ENCODE peak calls at places on chromosomes 4 and X, in four cellular contexts. J is neuronal stem cell, G is H9, S is H1. L is an unnamed sample.

GRCh38 chr4:148089624-148090023 is 352.6 kb downstream of the NR3C2 start:
- DNase-seq in J (no peak), G (no peak), S (no peak), L (no peak)

GRCh38 chr4:7594013-7594412 is 159.3 kb upstream of the PSAPL1 start:
- DNase-seq in J (no peak), G (no peak), S (peak), L (no peak)

GRCh38 chrX:9767375-9767774 is 1.7 kb upstream of the GPR143 start:
- DNase-seq in J (no peak), G (no peak), S (no peak), L (no peak)

GRCh38 chr4:132992686-132993085 is 156.4 kb upstream of the PCDH10 start:
- DNase-seq in J (no peak), G (no peak), S (no peak), L (no peak)

GRCh38 chrX:146056511-146057081 is 239.0 kb downstream of the SLITRK2 start:
- DNase-seq in J (peak), G (no peak), S (no peak), L (no peak)

GRCh38 chr4:153466637-153467153 is 535 bp downstream of the TMEM131L start:
- DNase-seq in J (no peak), G (no peak), S (no peak), L (no peak)

GRCh38 chr4:22667332-22667731 is 25.4 kb upstream of the GBA3 start:
- DNase-seq in J (no peak), G (no peak), S (no peak), L (no peak)

GRCh38 chr4:173013232-173013932 is 155.2 kb upstream of the GALNT7 start:
- DNase-seq in J (peak), G (peak), S (peak), L (peak)

GRCh38 chr4:94581766-94582165 is 130.0 kb downstream of the PDLIM5 start:
- DNase-seq in J (no peak), G (no peak), S (no peak), L (no peak)

GRCh38 chr4:53809816-53810215 is 218.5 kb upstream of the LNX1 start:
- DNase-seq in J (no peak), G (peak), S (no peak), L (no peak)

GRCh38 chrX:66815227-66815626 is 176.3 kb upstream of the EDA2R start:
- DNase-seq in J (no peak), G (no peak), S (no peak), L (no peak)

GRCh38 chr4:183124228-183124627 is 25.2 kb downstream of the WWC2 start:
- DNase-seq in J (no peak), G (no peak), S (no peak), L (no peak)

GRCh38 chrX:110212299-110212698 is 105.6 kb downstream of the AMMECR1 start:
- DNase-seq in J (no peak), G (no peak), S (no peak), L (peak)

GRCh38 chrX:52933976-52934703 is 24.2 kb downstream of the FAM156A start:
- DNase-seq in J (no peak), G (no peak), S (no peak), L (no peak)

GRCh38 chr4:87499415-87500106 is 29.6 kb downstream of the SPARCL1 start:
- DNase-seq in J (no peak), G (no peak), S (no peak), L (no peak)

GRCh38 chrX:70769659-70770232 is 138.8 kb downstream of the TEX11 start:
- DNase-seq in J (no peak), G (no peak), S (no peak), L (peak)

GRCh38 chr4:971670-972500 is 1.5 kb downstream of the DGKQ start:
- DNase-seq in J (no peak), G (no peak), S (no peak), L (no peak)

GRCh38 chrX:56764975-56765791 is 36.1 kb downstream of the NBDY start:
- DNase-seq in J (no peak), G (peak), S (peak), L (peak)

GRCh38 chrX:150533863-150534262 is 34.6 kb upstream of the MTM1 start:
- DNase-seq in J (no peak), G (no peak), S (no peak), L (no peak)

GRCh38 chrX:19776753-19777152 is 110.6 kb downstream of the SH3KBP1 start:
- DNase-seq in J (no peak), G (no peak), S (no peak), L (no peak)

GRCh38 chr4:39541987-39542632 is 14.9 kb upstream of the UGDH start:
- DNase-seq in J (no peak), G (no peak), S (no peak), L (no peak)

GRCh38 chrX:10007604-10008003 is 40.4 kb downstream of the CLDN34 start:
- DNase-seq in J (no peak), G (no peak), S (no peak), L (peak)

GRCh38 chrX:134999469-134999868 is 8.7 kb downstream of the SMIM10 start:
- DNase-seq in J (no peak), G (no peak), S (no peak), L (peak)

GRCh38 chr4:10639664-10640063 is 44.9 kb downstream of the CLNK start:
- DNase-seq in J (no peak), G (no peak), S (no peak), L (no peak)

GRCh38 chrX:2500681-2501151 is at the start of the genes DHRSX and ZBED1:
- DNase-seq in J (peak), G (no peak), S (peak), L (peak)

GRCh38 chr4:77579406-77580076 is 26.1 kb upstream of the CXCL13 start:
- DNase-seq in J (no peak), G (no peak), S (no peak), L (peak)

GRCh38 chrX:155923200-155923599 is 42.1 kb downstream of the VAMP7 start:
- DNase-seq in J (no peak), G (no peak), S (no peak), L (no peak)

GRCh38 chr4:51895816-51896408 is 53.0 kb downstream of the DCUN1D4 start:
- DNase-seq in J (peak), G (peak), S (peak), L (peak)

GRCh38 chr4:26083987-26084386 is 170.0 kb downstream of the SMIM20 start:
- DNase-seq in J (no peak), G (no peak), S (no peak), L (peak)

GRCh38 chr4:108249397-108249796 is 80.7 kb upstream of the LEF1 start:
- DNase-seq in J (no peak), G (no peak), S (no peak), L (no peak)

GRCh38 chr4:108256538-108256937 is 87.8 kb upstream of the LEF1 start:
- DNase-seq in J (no peak), G (no peak), S (no peak), L (no peak)

DNA sequence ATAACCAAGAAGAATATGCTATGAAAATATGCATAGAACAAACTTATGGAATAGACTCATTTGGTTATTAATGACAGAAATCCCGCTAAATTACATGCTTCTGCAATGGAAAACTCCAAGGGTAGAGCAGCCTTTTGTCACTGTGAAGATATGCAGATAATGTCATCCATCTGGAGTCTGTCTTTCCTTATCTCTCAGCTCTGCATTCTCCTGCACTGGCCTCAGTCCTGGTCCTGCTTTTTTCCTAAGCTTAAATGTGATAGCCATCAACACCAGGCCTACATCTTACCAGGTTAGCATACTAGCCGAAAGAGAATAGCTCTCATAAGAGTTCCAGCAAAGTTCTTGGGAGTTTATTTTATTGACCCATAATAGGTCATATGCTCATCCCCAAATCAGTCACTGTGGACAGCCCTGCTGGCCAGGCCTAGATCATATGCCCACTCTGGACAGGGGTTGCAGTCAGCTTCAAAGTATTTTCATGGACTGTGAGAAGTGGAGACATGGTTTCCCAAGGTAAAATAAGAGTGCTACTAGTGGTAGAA is 86.5 kb upstream of the LEF1 start:
- DNase-seq in J (no peak), G (no peak), S (no peak), L (no peak)
- H2BK12ac ChIP-seq in J (no peak), G (no peak), S (no peak), L (no peak)

DNA sequence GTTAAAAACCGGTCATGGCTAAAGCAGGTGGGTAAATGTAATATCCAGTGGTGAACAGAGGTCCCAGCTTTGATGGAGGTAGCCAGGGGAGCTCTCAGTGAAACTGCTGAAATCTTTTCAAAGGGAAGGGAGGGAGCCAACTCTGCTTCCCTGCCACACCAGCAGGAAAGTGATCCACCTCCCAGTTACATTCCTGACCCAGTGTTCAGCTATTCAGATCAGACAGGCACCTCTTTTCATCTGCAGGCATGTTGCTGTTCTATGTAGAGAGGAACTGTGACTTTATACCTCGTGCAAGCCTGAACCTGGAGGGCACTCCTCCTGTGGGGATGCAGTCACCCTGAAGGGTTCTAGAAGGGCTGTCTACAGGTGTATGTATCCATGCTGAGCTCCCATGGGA is 37.6 kb downstream of the DCLK2 start:
- DNase-seq in J (no peak), G (no peak), S (no peak), L (no peak)
- H2BK15ac ChIP-seq in J (no peak), G (no peak), S (no peak), L (no peak)

GRCh38 chrX:123779908-123780396 is 47.1 kb upstream of the THOC2 start:
- DNase-seq in J (no peak), G (no peak), S (no peak), L (no peak)
- H2BK12ac ChIP-seq in J (no peak), G (no peak), S (no peak), L (no peak)

GRCh38 chr4:162475221-162475620 is 311.4 kb upstream of the FSTL5 start:
- DNase-seq in J (no peak), G (no peak), S (no peak), L (peak)
- H2BK15ac ChIP-seq in J (no peak), G (no peak), S (no peak), L (no peak)

GRCh38 chrX:69128573-69128972 is 36.7 kb downstream of the PJA1 start:
- DNase-seq in J (no peak), G (peak), S (peak), L (peak)
- H2BK12ac ChIP-seq in J (no peak), G (no peak), S (no peak), L (peak)

GRCh38 chr4:156889616-156890594 is 81.7 kb downstream of the PDGFC start:
- DNase-seq in J (no peak), G (no peak), S (no peak), L (peak)
- H2BK15ac ChIP-seq in J (no peak), G (no peak), S (no peak), L (no peak)

GRCh38 chr4:97216031-97216430 is 927.2 kb downstream of the STPG2 start:
- DNase-seq in J (no peak), G (no peak), S (no peak), L (no peak)

DNA sequence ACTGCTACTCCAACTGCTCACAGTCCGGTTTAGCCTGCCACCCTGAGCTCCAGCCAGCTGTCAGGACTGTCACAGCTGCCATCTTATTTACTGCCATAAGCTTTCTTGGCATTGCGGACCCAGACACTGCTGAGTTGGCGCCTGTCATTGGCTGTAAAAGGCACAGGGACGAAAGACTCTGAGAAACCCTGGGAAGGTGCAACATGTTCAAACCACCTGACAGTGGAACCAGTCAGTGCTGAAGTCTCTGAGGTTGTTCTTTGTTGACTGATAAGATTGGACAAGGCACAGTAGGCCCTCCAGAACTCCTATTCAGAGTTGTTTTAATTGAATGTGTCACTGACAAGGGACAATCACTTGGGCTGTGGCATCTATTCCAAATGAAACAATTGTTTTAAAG is 927.9 kb downstream of the STPG2 start:
- DNase-seq in J (no peak), G (no peak), S (no peak), L (no peak)
- H2BK12ac ChIP-seq in J (no peak), G (no peak), S (no peak), L (no peak)

GRCh38 chr4:119162174-119162573 is 26.5 kb downstream of the MYOZ2 start:
- DNase-seq in J (no peak), G (no peak), S (no peak), L (no peak)

GRCh38 chr4:119170195-119170594 is 34.6 kb downstream of the MYOZ2 start:
- DNase-seq in J (no peak), G (no peak), S (no peak), L (no peak)

DNA sequence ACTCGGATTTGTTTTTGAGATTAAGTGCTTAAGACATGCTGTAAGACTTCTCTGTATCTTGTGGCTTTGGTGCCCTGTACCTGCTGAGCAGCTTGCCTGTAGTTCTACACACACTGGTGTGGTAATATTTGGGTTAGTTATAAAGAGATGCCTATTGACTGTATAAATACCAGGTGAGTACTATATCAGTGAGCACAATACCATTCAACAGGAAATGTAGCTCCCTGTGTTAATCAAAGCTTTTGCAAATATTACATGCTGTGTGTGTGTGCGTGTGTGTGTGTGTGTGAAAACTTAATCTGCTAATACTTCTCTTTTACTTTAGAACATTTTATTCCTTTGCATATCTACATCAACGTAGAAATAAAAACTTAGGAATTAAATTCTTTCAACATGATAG is 30.1 kb downstream of the MYOZ2 start:
- DNase-seq in J (no peak), G (no peak), S (no peak), L (no peak)
- H2BK15ac ChIP-seq in J (no peak), G (no peak), S (no peak), L (no peak)

GRCh38 chr4:169267070-169267469 is 3.7 kb downstream of the SH3RF1 start:
- DNase-seq in J (no peak), G (no peak), S (no peak), L (no peak)

GRCh38 chr4:169271692-169272007 is 894 bp upstream of the SH3RF1 start:
- DNase-seq in J (no peak), G (no peak), S (no peak), L (no peak)

GRCh38 chr4:169270156-169270809 is 473 bp downstream of the SH3RF1 start:
- DNase-seq in J (no peak), G (peak), S (peak), L (peak)

GRCh38 chr4:169270810-169271691 is at the start of gene SH3RF1:
- DNase-seq in J (peak), G (peak), S (peak), L (peak)

GRCh38 chr4:169268951-169269781 is 1.6 kb downstream of the SH3RF1 start:
- DNase-seq in J (no peak), G (no peak), S (peak), L (peak)
- H2BK12ac ChIP-seq in J (no peak), G (no peak), S (no peak), L (no peak)